ENCODE peak calls at places on chromosomes 6 and 20, in four cellular contexts. One of them, this sample, is unnamed.

GRCh38 chr6:163460307-163460782 is 45.8 kb downstream of the QKI start:
- DNase-seq in mammary epithelial cell: no peak
- DNase-seq in IMR-90: peak; percentile 42
- DNase-seq in endothelial cell of umbilical vein: peak; percentile 84
- DNase-seq in this sample: peak; percentile 78

GRCh38 chr20:11302436-11302835 is 615.3 kb upstream of the BTBD3 start:
- DNase-seq in mammary epithelial cell: peak; percentile 72
- DNase-seq in IMR-90: peak; percentile 81
- DNase-seq in endothelial cell of umbilical vein: no peak
- DNase-seq in this sample: peak; percentile 80

GRCh38 chr6:144744720-144745119 is 459.6 kb downstream of the UTRN start:
- DNase-seq in mammary epithelial cell: no peak
- DNase-seq in IMR-90: no peak
- DNase-seq in endothelial cell of umbilical vein: no peak
- DNase-seq in this sample: no peak

GRCh38 chr6:68160348-68160747 is 474.7 kb upstream of the ADGRB3 start:
- DNase-seq in mammary epithelial cell: no peak
- DNase-seq in IMR-90: no peak
- DNase-seq in endothelial cell of umbilical vein: no peak
- DNase-seq in this sample: no peak

GRCh38 chr6:48016027-48016755 is 94.8 kb downstream of the PTCHD4 start:
- DNase-seq in mammary epithelial cell: no peak
- DNase-seq in IMR-90: no peak
- DNase-seq in endothelial cell of umbilical vein: no peak
- DNase-seq in this sample: no peak

GRCh38 chr6:55108469-55109130 is 65.7 kb upstream of the HCRTR2 start:
- DNase-seq in mammary epithelial cell: no peak
- DNase-seq in IMR-90: no peak
- DNase-seq in endothelial cell of umbilical vein: no peak
- DNase-seq in this sample: no peak

GRCh38 chr20:17431621-17432364 is 99.4 kb downstream of the BFSP1 start:
- DNase-seq in mammary epithelial cell: peak; percentile 23
- DNase-seq in IMR-90: peak; percentile 44
- DNase-seq in endothelial cell of umbilical vein: peak; percentile 33
- DNase-seq in this sample: peak; percentile 69

GRCh38 chr6:70241991-70242420 is 60.9 kb downstream of the COL9A1 start:
- DNase-seq in mammary epithelial cell: no peak
- DNase-seq in IMR-90: no peak
- DNase-seq in endothelial cell of umbilical vein: no peak
- DNase-seq in this sample: no peak

GRCh38 chr6:158818580-158819212 is 472 bp downstream of the EZR start:
- DNase-seq in mammary epithelial cell: peak; percentile 63
- DNase-seq in IMR-90: peak; percentile 65
- DNase-seq in endothelial cell of umbilical vein: peak; percentile 57
- DNase-seq in this sample: peak; percentile 90

GRCh38 chr6:151060096-151060741 is 179.5 kb upstream of the AKAP12 start:
- DNase-seq in mammary epithelial cell: peak; percentile 95
- DNase-seq in IMR-90: peak; percentile 96
- DNase-seq in endothelial cell of umbilical vein: peak; percentile 90
- DNase-seq in this sample: peak; percentile 96

GRCh38 chr6:158633127-158633526 is 11.4 kb downstream of the DYNLT1 start:
- DNase-seq in mammary epithelial cell: no peak
- DNase-seq in IMR-90: no peak
- DNase-seq in endothelial cell of umbilical vein: no peak
- DNase-seq in this sample: no peak

GRCh38 chr6:5059036-5059896 is 25.9 kb upstream of the PPP1R3G start:
- DNase-seq in mammary epithelial cell: no peak
- DNase-seq in IMR-90: no peak
- DNase-seq in endothelial cell of umbilical vein: no peak
- DNase-seq in this sample: no peak

GRCh38 chr6:110814488-110815259 is 595 bp downstream of the CDK19 start:
- DNase-seq in mammary epithelial cell: peak; percentile 50
- DNase-seq in IMR-90: peak; percentile 45
- DNase-seq in endothelial cell of umbilical vein: peak; percentile 51
- DNase-seq in this sample: peak; percentile 84

GRCh38 chr20:36821964-36822437 is 48.4 kb upstream of the DSN1 start:
- DNase-seq in mammary epithelial cell: peak; percentile 61
- DNase-seq in IMR-90: no peak
- DNase-seq in endothelial cell of umbilical vein: no peak
- DNase-seq in this sample: peak; percentile 36

GRCh38 chr6:108176281-108177089 is 10.7 kb downstream of the NR2E1 start:
- DNase-seq in mammary epithelial cell: no peak
- DNase-seq in IMR-90: no peak
- DNase-seq in endothelial cell of umbilical vein: no peak
- DNase-seq in this sample: no peak

GRCh38 chr6:137222376-137222775 is 3.2 kb upstream of the IFNGR1 start:
- DNase-seq in mammary epithelial cell: no peak
- DNase-seq in IMR-90: no peak
- DNase-seq in endothelial cell of umbilical vein: peak; percentile 85
- DNase-seq in this sample: no peak

GRCh38 chr6:151087861-151088598 is 151.7 kb upstream of the AKAP12 start:
- DNase-seq in mammary epithelial cell: no peak
- DNase-seq in IMR-90: peak; percentile 82
- DNase-seq in endothelial cell of umbilical vein: no peak
- DNase-seq in this sample: peak; percentile 26

GRCh38 chr20:48933017-48933766 is 11.7 kb downstream of the ARFGEF2 start:
- DNase-seq in mammary epithelial cell: no peak
- DNase-seq in IMR-90: no peak
- DNase-seq in endothelial cell of umbilical vein: no peak
- DNase-seq in this sample: no peak

GRCh38 chr6:127635091-127635490 is 58.1 kb downstream of the C6orf58 start:
- DNase-seq in mammary epithelial cell: no peak
- DNase-seq in IMR-90: no peak
- DNase-seq in endothelial cell of umbilical vein: no peak
- DNase-seq in this sample: no peak

DNA sequence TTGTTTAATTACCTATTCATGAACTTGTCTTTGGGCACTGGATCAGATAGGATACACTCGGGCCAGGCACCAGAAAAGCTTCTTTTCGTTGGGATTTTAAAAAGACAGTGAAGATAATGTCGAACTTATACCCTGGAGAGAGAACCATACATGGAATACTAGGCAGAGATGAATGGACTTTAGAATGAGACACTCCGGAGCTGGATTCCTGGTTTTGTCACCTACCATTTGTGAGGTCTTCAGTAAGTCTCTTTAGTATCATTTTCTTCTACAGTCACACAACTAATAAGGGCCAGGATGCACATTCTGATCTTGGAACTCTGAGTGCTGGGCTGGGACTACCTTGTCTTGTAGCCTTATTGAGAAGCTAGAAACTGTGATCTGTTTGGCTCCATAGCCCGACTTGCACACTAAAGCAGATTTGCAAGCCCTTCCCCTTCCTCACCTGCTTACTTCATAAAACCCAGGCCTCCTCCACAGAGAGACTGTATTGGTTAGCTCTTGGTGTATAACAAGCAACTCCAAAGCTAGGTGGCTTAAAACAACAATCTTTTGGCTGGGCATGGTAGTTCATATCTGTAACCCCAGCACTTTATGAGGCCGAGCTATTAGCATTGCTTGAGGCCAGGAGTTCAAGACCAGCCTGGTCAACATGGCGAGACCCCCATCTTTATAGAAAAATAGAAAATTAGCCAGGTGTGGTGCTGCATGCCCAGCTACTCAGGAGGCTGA is 7.4 kb upstream of the IFT52 start:
- DNase-seq in mammary epithelial cell: no peak
- DNase-seq in IMR-90: no peak
- DNase-seq in endothelial cell of umbilical vein: no peak
- DNase-seq in this sample: no peak
- H3K4me1 ChIP-seq in mammary epithelial cell: peaks cover 5% of the 10 kb centered on the region
- H3K4me1 ChIP-seq in IMR-90: peaks cover 8% of the 10 kb centered on the region
- H3K4me1 ChIP-seq in endothelial cell of umbilical vein: no peaks in the 10 kb centered on the region
- H3K4me1 ChIP-seq in this sample: peaks cover 16% of the 10 kb centered on the region

GRCh38 chr6:79946242-79946641 is 1.1 kb downstream of the ELOVL4 start:
- DNase-seq in mammary epithelial cell: peak; percentile 11
- DNase-seq in IMR-90: peak; percentile 35
- DNase-seq in endothelial cell of umbilical vein: no peak
- DNase-seq in this sample: peak; percentile 49

GRCh38 chr6:79943133-79943532 is 4.2 kb downstream of the ELOVL4 start:
- DNase-seq in mammary epithelial cell: no peak
- DNase-seq in IMR-90: no peak
- DNase-seq in endothelial cell of umbilical vein: no peak
- DNase-seq in this sample: no peak

GRCh38 chr6:79949235-79949634 is 1.9 kb upstream of the ELOVL4 start:
- DNase-seq in mammary epithelial cell: peak; percentile 56
- DNase-seq in IMR-90: peak; percentile 75
- DNase-seq in endothelial cell of umbilical vein: peak; percentile 53
- DNase-seq in this sample: peak; percentile 85

GRCh38 chr6:79947191-79948173 is at the start of gene ELOVL4:
- DNase-seq in mammary epithelial cell: peak; percentile 92
- DNase-seq in IMR-90: peak; percentile 74
- DNase-seq in endothelial cell of umbilical vein: peak; percentile 62
- DNase-seq in this sample: peak; percentile 87

GRCh38 chr6:79946773-79947190 is 571 bp downstream of the ELOVL4 start:
- DNase-seq in mammary epithelial cell: peak; percentile 26
- DNase-seq in IMR-90: peak; percentile 18
- DNase-seq in endothelial cell of umbilical vein: no peak
- DNase-seq in this sample: peak; percentile 65
- H2AFZ ChIP-seq in mammary epithelial cell: peak overlapping the region; percentile 94
- H2AFZ ChIP-seq in IMR-90: peak overlapping the region; percentile 95
- H2AFZ ChIP-seq in endothelial cell of umbilical vein: peak overlapping the region; percentile 100
- H2AFZ ChIP-seq in this sample: peak overlapping the region; percentile 92

GRCh38 chr6:37702314-37702713 is 4.6 kb upstream of the MDGA1 start:
- DNase-seq in mammary epithelial cell: no peak
- DNase-seq in IMR-90: no peak
- DNase-seq in endothelial cell of umbilical vein: no peak
- DNase-seq in this sample: no peak

GRCh38 chr6:37705239-37706051 is 7.8 kb upstream of the MDGA1 start:
- DNase-seq in mammary epithelial cell: peak; percentile 17
- DNase-seq in IMR-90: peak; percentile 73
- DNase-seq in endothelial cell of umbilical vein: peak; percentile 82
- DNase-seq in this sample: peak; percentile 94

GRCh38 chr6:37706749-37707148 is 9.1 kb upstream of the MDGA1 start:
- DNase-seq in mammary epithelial cell: no peak
- DNase-seq in IMR-90: no peak
- DNase-seq in endothelial cell of umbilical vein: no peak
- DNase-seq in this sample: no peak

GRCh38 chr6:37704923-37705238 is 7.2 kb upstream of the MDGA1 start:
- DNase-seq in mammary epithelial cell: no peak
- DNase-seq in IMR-90: no peak
- DNase-seq in endothelial cell of umbilical vein: no peak
- DNase-seq in this sample: no peak

GRCh38 chr6:37704066-37704465 is 6.4 kb upstream of the MDGA1 start:
- DNase-seq in mammary epithelial cell: no peak
- DNase-seq in IMR-90: no peak
- DNase-seq in endothelial cell of umbilical vein: no peak
- DNase-seq in this sample: no peak
- H3K4me1 ChIP-seq in mammary epithelial cell: peaks cover 4% of the 10 kb centered on the region
- H3K4me1 ChIP-seq in IMR-90: peaks cover 2% of the 10 kb centered on the region
- H3K4me1 ChIP-seq in endothelial cell of umbilical vein: peaks cover 5% of the 10 kb centered on the region
- H3K4me1 ChIP-seq in this sample: no peaks in the 10 kb centered on the region

DNA sequence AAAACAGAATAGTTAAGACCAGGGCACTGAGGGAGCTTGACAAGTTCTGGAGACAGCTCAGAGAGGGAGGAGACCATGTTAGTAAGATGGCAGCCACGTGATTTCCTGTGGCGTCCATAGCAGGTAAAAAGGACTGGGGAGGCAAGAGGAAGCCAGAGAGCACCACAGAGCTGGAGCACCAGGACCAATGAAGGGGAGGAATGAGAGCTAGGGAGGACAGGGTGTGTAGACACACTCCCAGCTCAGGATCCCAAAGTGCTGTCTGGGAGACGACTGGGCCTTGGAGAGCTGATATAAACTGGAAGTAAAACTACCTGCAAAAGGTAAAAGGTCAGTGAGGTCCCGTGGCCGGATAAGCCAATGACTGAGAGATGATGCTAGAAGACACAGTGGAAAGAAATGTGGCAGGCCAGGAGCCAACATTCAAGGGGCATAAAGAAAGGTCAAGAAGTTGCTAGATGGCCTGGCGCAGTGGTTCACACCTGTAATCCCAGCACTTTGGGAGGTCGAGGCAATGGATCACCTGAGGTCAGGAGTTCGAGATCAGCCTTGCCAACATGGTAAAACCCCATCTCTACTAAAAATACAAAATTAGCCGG is 39.0 kb downstream of the SLC23A2 start:
- DNase-seq in mammary epithelial cell: no peak
- DNase-seq in IMR-90: no peak
- DNase-seq in endothelial cell of umbilical vein: no peak
- DNase-seq in this sample: no peak
- H2AFZ ChIP-seq in mammary epithelial cell: no peak overlapping the region
- H2AFZ ChIP-seq in IMR-90: peak overlapping the region; percentile 18
- H2AFZ ChIP-seq in endothelial cell of umbilical vein: no peak overlapping the region
- H2AFZ ChIP-seq in this sample: no peak overlapping the region

GRCh38 chr6:42030585-42031506 is 19.5 kb upstream of the TAF8 start:
- DNase-seq in mammary epithelial cell: no peak
- DNase-seq in IMR-90: no peak
- DNase-seq in endothelial cell of umbilical vein: peak; percentile 42
- DNase-seq in this sample: no peak

GRCh38 chr6:42029062-42029685 is 21.1 kb upstream of the TAF8 start:
- DNase-seq in mammary epithelial cell: no peak
- DNase-seq in IMR-90: no peak
- DNase-seq in endothelial cell of umbilical vein: no peak
- DNase-seq in this sample: no peak

GRCh38 chr6:42028234-42029061 is 21.9 kb upstream of the TAF8 start:
- DNase-seq in mammary epithelial cell: no peak
- DNase-seq in IMR-90: peak; percentile 86
- DNase-seq in endothelial cell of umbilical vein: peak; percentile 62
- DNase-seq in this sample: peak; percentile 38

GRCh38 chr6:42029881-42030280 is 20.4 kb upstream of the TAF8 start:
- DNase-seq in mammary epithelial cell: no peak
- DNase-seq in IMR-90: no peak
- DNase-seq in endothelial cell of umbilical vein: no peak
- DNase-seq in this sample: no peak

DNA sequence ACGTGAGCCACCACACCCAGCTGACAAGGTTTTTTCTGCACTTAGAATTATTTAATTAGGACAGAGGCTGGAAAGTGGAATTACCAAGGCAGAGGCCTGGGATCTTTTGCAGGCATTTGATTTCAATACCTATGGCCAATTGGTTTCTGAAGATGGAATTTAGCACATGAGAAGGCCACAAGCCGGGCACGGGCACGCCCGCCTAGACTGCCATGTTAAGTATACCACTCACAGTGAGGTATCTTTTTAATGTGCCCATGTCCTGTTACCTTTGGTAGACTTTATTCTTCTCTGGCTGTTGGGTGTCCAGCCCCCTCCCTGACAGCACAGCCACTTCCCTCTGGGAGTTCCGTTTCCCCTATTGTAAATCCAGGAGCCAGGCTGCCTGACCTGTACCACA is 18.0 kb upstream of the TAF8 start:
- DNase-seq in mammary epithelial cell: no peak
- DNase-seq in IMR-90: no peak
- DNase-seq in endothelial cell of umbilical vein: no peak
- DNase-seq in this sample: no peak
- H3K4me1 ChIP-seq in mammary epithelial cell: peaks cover 4% of the 10 kb centered on the region
- H3K4me1 ChIP-seq in IMR-90: peaks cover 9% of the 10 kb centered on the region
- H3K4me1 ChIP-seq in endothelial cell of umbilical vein: peaks cover 10% of the 10 kb centered on the region
- H3K4me1 ChIP-seq in this sample: no peaks in the 10 kb centered on the region